ENCODE peak calls at places on chromosome 7, in eight cellular contexts. W, Y, U, D, E, A, C and L are unnamed samples.
A peak's percentile ranks its signal among the peaks of the same experiment; 100 is the strongest.

GRCh38 chr7:12646139-12646538 is 41.3 kb upstream of the ARL4A start:
- DNase-seq in C (no peak), U (no peak), A (no peak), D (no peak), E (no peak), W (no peak), Y (no peak), L (no peak)

GRCh38 chr7:106999023-106999422 is 45.5 kb upstream of the PRKAR2B start:
- DNase-seq in C (peak; percentile 4), E (peak; percentile 34), Y (no peak), U (no peak), W (no peak), D (no peak), A (no peak), L (no peak)

GRCh38 chr7:30595461-30596042 is 874 bp downstream of the GARS1 start:
- DNase-seq in C (peak; percentile 39), E (no peak), D (no peak), A (no peak), W (no peak), Y (no peak), U (no peak), L (no peak)

GRCh38 chr7:32588657-32589056 is 93.4 kb downstream of the AVL9 start:
- DNase-seq in Y (no peak), U (no peak), E (peak; percentile 83), C (peak; percentile 81), W (no peak), D (no peak), A (peak; percentile 26), L (no peak)

GRCh38 chr7:105429746-105430612 is 41.3 kb upstream of the SRPK2 start:
- DNase-seq in A (peak; percentile 47), U (peak; percentile 53), C (peak; percentile 57), Y (peak; percentile 49), D (no peak), E (peak; percentile 57), W (no peak), L (no peak)

GRCh38 chr7:13920053-13920697 is 69.3 kb downstream of the ETV1 start:
- DNase-seq in E (peak; percentile 100), U (peak; percentile 20), W (no peak), A (no peak), Y (no peak), D (no peak), C (peak; percentile 93), L (no peak)

GRCh38 chr7:12436896-12437535 is 33.4 kb upstream of the VWDE start:
- DNase-seq in D (no peak), Y (no peak), C (peak; percentile 81), A (no peak), U (no peak), E (peak; percentile 31), W (no peak), L (no peak)

GRCh38 chr7:76011437-76011836 is 17.0 kb upstream of the TMEM120A start:
- DNase-seq in A (peak; percentile 24), C (peak; percentile 76), Y (no peak), D (no peak), W (peak; percentile 58), U (no peak), E (peak; percentile 93), L (no peak)

GRCh38 chr7:27992092-27992491 is 188.5 kb downstream of the JAZF1 start:
- DNase-seq in C (no peak), Y (no peak), W (no peak), A (no peak), D (no peak), E (peak; percentile 47), U (no peak), L (no peak)

GRCh38 chr7:92402920-92403759 is 44.1 kb upstream of the GATAD1 start:
- DNase-seq in C (peak; percentile 62), D (no peak), A (no peak), W (no peak), E (no peak), U (no peak), Y (no peak), L (no peak)

GRCh38 chr7:123615344-123615743 is 13.7 kb downstream of the ASB15 start:
- DNase-seq in A (no peak), E (peak; percentile 54), D (no peak), U (no peak), W (no peak), Y (no peak), C (peak; percentile 64), L (no peak)

GRCh38 chr7:157397751-157398691 is 61.2 kb downstream of the DNAJB6 start:
- DNase-seq in E (peak; percentile 73), A (no peak), U (peak; percentile 25), C (peak; percentile 83), W (peak; percentile 46), Y (no peak), D (peak; percentile 58), L (peak; percentile 77)

GRCh38 chr7:88278881-88279280 is 27.8 kb downstream of the STEAP4 start:
- DNase-seq in U (no peak), D (no peak), E (peak; percentile 1), W (no peak), C (peak; percentile 36), Y (no peak), A (peak; percentile 44), L (no peak)

GRCh38 chr7:117871778-117872538 is 1.3 kb downstream of the CTTNBP2 start:
- DNase-seq in D (no peak), W (peak; percentile 51), C (peak; percentile 2), Y (no peak), A (no peak), U (no peak), E (peak; percentile 32), L (peak; percentile 83)
- H3K4me3 ChIP-seq in D (peak overlapping the region; percentile 69), W (peak overlapping the region; percentile 66), C (no peak overlapping the region), Y (no peak overlapping the region), A (peak overlapping the region; percentile 55), U (peak overlapping the region; percentile 66), E (peak overlapping the region; percentile 90), L (peak overlapping the region; percentile 77)

GRCh38 chr7:64558323-64558705 is 4.6 kb downstream of the ZNF680 start:
- DNase-seq in W (no peak), D (no peak), C (no peak), A (no peak), Y (no peak), U (no peak), E (no peak), L (no peak)

GRCh38 chr7:64558781-64559180 is 4.1 kb downstream of the ZNF680 start:
- DNase-seq in E (no peak), C (peak; percentile 46), W (no peak), U (no peak), D (no peak), Y (no peak), A (no peak), L (no peak)

GRCh38 chr7:64557601-64558322 is 5.1 kb downstream of the ZNF680 start:
- DNase-seq in U (no peak), D (no peak), C (no peak), E (no peak), A (no peak), W (no peak), Y (no peak), L (no peak)

GRCh38 chr7:64551375-64552142 is 11.3 kb downstream of the ZNF680 start:
- DNase-seq in D (no peak), W (no peak), U (no peak), C (no peak), Y (no peak), A (no peak), E (no peak), L (no peak)

DNA sequence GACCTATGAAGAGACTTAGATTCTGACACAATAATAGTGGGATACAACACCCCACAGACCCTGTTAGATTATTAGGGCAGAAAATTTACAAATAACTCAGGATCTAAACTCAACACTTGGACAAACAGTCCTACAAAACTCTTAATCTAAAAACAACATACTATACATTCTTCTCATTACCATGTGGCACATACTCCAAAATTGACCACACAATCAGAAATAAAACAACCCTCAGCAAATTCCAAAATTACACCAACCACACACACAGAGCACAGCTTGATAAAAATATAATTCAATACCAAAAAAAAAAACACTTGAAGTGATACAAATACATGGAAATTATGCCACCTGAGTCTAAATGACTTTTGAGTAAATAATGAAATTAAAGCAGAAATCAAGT is 7.8 kb downstream of the ZNF680 start:
- DNase-seq in Y (no peak), A (no peak), C (no peak), U (no peak), W (no peak), E (no peak), D (no peak), L (no peak)
- H3K36me3 ChIP-seq in Y (no peaks in the 10 kb centered on the region), A (no peaks in the 10 kb centered on the region), C (no peaks in the 10 kb centered on the region), U (no peaks in the 10 kb centered on the region), W (no peaks in the 10 kb centered on the region), E (no peaks in the 10 kb centered on the region), D (peaks cover 3% of the 10 kb centered on the region), L (no peaks in the 10 kb centered on the region)

DNA sequence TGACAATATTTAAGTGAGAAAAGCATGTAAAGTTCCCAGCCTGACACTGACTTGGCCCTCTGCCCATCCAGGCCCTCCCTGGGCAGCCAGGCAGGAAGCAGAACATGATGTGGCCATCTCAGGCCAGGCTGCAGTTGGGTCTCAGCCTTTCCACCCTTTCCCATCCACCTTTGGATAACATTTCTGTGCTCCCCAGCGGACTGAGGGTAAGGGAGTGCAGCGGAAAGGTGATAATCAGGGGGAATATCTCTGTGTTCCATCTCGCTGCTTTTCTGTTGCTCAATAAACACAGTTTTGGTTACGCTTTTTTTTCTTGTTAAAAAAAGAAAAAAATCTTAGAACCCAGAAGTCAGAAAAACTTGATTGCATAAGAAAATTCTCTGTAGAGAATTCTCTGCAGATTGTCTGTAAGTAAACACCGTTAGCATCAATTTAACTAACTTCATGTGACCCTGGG is 37.2 kb upstream of the TARP start:
- DNase-seq in Y (no peak), C (no peak), U (peak; percentile 26), W (no peak), D (peak; percentile 74), A (peak; percentile 68), E (peak; percentile 28), L (no peak)
- H3K4me3 ChIP-seq in Y (no peak overlapping the region), C (peak overlapping the region; percentile 69), U (no peak overlapping the region), W (no peak overlapping the region), D (peak overlapping the region; percentile 53), A (peak overlapping the region; percentile 36), E (peak overlapping the region; percentile 60), L (peak overlapping the region; percentile 65)

GRCh38 chr7:39560398-39560797 is 5.8 kb upstream of the YAE1 start:
- DNase-seq in W (no peak), C (peak; percentile 11), D (no peak), Y (no peak), E (no peak), U (no peak), A (no peak), L (no peak)

GRCh38 chr7:39565538-39565937 is 666 bp upstream of the YAE1 start:
- DNase-seq in W (no peak), U (no peak), A (no peak), C (peak; percentile 12), E (no peak), D (no peak), Y (no peak), L (no peak)

GRCh38 chr7:39557222-39557621 is 9.0 kb upstream of the YAE1 start:
- DNase-seq in Y (no peak), D (no peak), E (no peak), U (no peak), W (no peak), C (no peak), A (no peak), L (no peak)

GRCh38 chr7:39566056-39566921 is at the start of gene YAE1:
- DNase-seq in E (peak; percentile 75), D (peak; percentile 86), Y (peak; percentile 71), C (peak; percentile 90), U (peak; percentile 84), A (peak; percentile 77), W (peak; percentile 84), L (peak; percentile 94)

DNA sequence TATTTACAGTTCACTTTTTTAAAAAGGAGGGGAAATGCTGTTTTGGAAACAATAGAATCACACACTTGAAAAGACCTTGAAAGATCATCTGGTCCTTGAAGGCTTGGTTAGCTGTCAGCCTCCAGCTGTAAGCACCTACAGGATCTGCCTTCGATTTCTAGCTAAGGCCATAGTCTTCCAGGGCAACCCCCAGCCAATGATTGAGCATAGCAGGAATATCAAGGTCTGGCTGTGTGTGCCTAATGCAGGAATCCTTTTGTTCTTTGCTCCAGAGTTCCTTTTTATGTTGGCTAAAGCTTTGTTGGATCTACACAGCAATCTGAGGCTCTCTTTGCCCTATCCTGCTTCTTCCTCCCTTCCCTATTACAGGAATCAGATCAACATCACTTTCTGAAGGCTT is 5.2 kb upstream of the YAE1 start:
- DNase-seq in Y (no peak), D (no peak), A (no peak), W (no peak), U (no peak), E (no peak), C (no peak), L (no peak)
- H3K36me3 ChIP-seq in Y (no peaks in the 10 kb centered on the region), D (no peaks in the 10 kb centered on the region), A (no peaks in the 10 kb centered on the region), W (no peaks in the 10 kb centered on the region), U (no peaks in the 10 kb centered on the region), E (no peaks in the 10 kb centered on the region), C (no peaks in the 10 kb centered on the region), L (no peaks in the 10 kb centered on the region)